ENCODE peak calls at places on chromosomes 4 and X, in eight cellular contexts. S is B cell, Y is substantia nigra, W is NCI-H1092, K is GM19239, B is Ammon's horn, R is activated gamma-delta T cell treated with Interleukin-2 at 50 U/mL for 16 hours, C is NAMALWA. Q is an unnamed sample.

GRCh38 chrX:140733766-140734342 is 24.3 kb downstream of the LINC00632 start:
- DNase-seq in W (peak; percentile 3), R (no peak), K (peak; percentile 1), S (no peak), B (peak; percentile 67), C (peak; percentile 34), Y (no peak), Q (peak; percentile 54)

GRCh38 chr4:38829237-38829636 is 24.6 kb upstream of the TLR1 start:
- DNase-seq in R (no peak), S (no peak), K (no peak), W (no peak), Y (no peak), B (no peak), C (no peak), Q (no peak)

GRCh38 chrX:49695276-49696180 is at the start of gene PAGE1:
- DNase-seq in R (no peak), K (no peak), Y (no peak), C (no peak), W (no peak), S (no peak), B (no peak), Q (no peak)

GRCh38 chr4:78610546-78611214 is 59.1 kb downstream of the ANXA3 start:
- DNase-seq in S (no peak), K (no peak), B (no peak), R (no peak), C (peak; percentile 64), Y (no peak), W (no peak), Q (no peak)

GRCh38 chr4:141109983-141110382 is 23.3 kb downstream of the RNF150 start:
- DNase-seq in S (no peak), K (no peak), W (no peak), B (no peak), Y (no peak), R (no peak), C (no peak), Q (peak; percentile 10)

GRCh38 chr4:139242511-139243051 is 37.4 kb downstream of the MGARP start:
- DNase-seq in R (no peak), B (no peak), C (no peak), K (no peak), S (no peak), W (no peak), Y (no peak), Q (no peak)

GRCh38 chrX:47515941-47516649 is 33.1 kb upstream of the ZNF41 start:
- DNase-seq in K (no peak), B (no peak), S (no peak), Y (no peak), C (no peak), W (no peak), R (no peak), Q (no peak)

GRCh38 chr4:61374612-61374920 is 174.4 kb downstream of the ADGRL3 start:
- DNase-seq in R (no peak), S (no peak), B (no peak), W (no peak), K (no peak), C (no peak), Y (no peak), Q (peak; percentile 25)

GRCh38 chr4:56424697-56425514 is 10.5 kb downstream of the PPAT start:
- DNase-seq in R (peak; percentile 45), Y (no peak), K (no peak), W (no peak), S (no peak), C (peak; percentile 64), B (peak; percentile 36), Q (no peak)

Q was measured in neural progenitor cell.